ENCODE peak calls at places on chromosomes 3 and 15, in six cellular contexts. L is cerebellar cortex, E is NCI-H524, G is WTC11, J is neural crest cell, H is head of caudate nucleus. K is an unnamed sample.

GRCh38 chr3:142896201-142896755 is 7.4 kb upstream of the PCOLCE2 start:
- DNase-seq in E (no peak), L (no peak), G (no peak), H (no peak), J (no peak), K (no peak)

GRCh38 chr15:53625962-53626845 is 133.3 kb downstream of the WDR72 start:
- DNase-seq in J (no peak), H (no peak), G (no peak), E (no peak), L (no peak), K (no peak)

GRCh38 chr3:169244119-169244864 is 419.2 kb downstream of the MECOM start:
- DNase-seq in H (no peak), L (no peak), G (peak), J (no peak), E (peak), K (no peak)

GRCh38 chr15:44729394-44729913 is 6.9 kb upstream of the TRIM69 start:
- DNase-seq in J (no peak), G (peak), L (peak), E (no peak), H (no peak), K (peak)

GRCh38 chr3:155244206-155244605 is 49.3 kb downstream of the STRIT1 start:
- DNase-seq in J (no peak), L (no peak), G (no peak), E (no peak), H (no peak), K (no peak)

GRCh38 chr3:377158-377561 is 180.6 kb downstream of the CHL1 start:
- DNase-seq in J (no peak), G (no peak), E (peak), L (peak), H (no peak), K (no peak)

GRCh38 chr3:48465531-48466378 is 19.2 kb downstream of the ATRIP start:
- DNase-seq in L (peak), E (no peak), H (peak), J (peak), G (peak), K (peak)

GRCh38 chr3:124843496-124843895 is 43.7 kb downstream of the ITGB5 start:
- DNase-seq in L (no peak), J (no peak), E (no peak), H (no peak), G (no peak), K (no peak)

GRCh38 chr15:99474981-99475753 is 90.6 kb upstream of the MEF2A start:
- DNase-seq in L (no peak), J (no peak), H (no peak), G (no peak), E (no peak), K (no peak)

K was measured in T-cell.